ENCODE peak calls at places on chromosomes 12 and 14, in five cellular contexts. One of them, this sample, is unnamed.
A peak's percentile ranks its signal among the peaks of the same experiment; 100 is the strongest.

GRCh38 chr14:78443834-78444233 is 273.7 kb downstream of the NRXN3 start:
- DNase-seq in cardiac muscle cell: no peak
- DNase-seq in left ventricle myocardium inferior: no peak
- DNase-seq in thoracic aorta: no peak
- DNase-seq in Peyer's patch: no peak
- DNase-seq in this sample: no peak

GRCh38 chr12:68001486-68002466 is 12.5 kb downstream of the IFNG-AS1 start:
- DNase-seq in thoracic aorta: no peak
- DNase-seq in Peyer's patch: no peak
- DNase-seq in left ventricle myocardium inferior: no peak
- DNase-seq in cardiac muscle cell: peak; percentile 28
- DNase-seq in this sample: no peak

GRCh38 chr12:50344245-50344644 is 52.2 kb downstream of the FAM186A start:
- DNase-seq in thoracic aorta: no peak
- DNase-seq in left ventricle myocardium inferior: no peak
- DNase-seq in cardiac muscle cell: no peak
- DNase-seq in Peyer's patch: no peak
- DNase-seq in this sample: no peak

GRCh38 chr14:24411468-24412454 is 13.0 kb downstream of the NYNRIN start:
- DNase-seq in left ventricle myocardium inferior: no peak
- DNase-seq in thoracic aorta: no peak
- DNase-seq in Peyer's patch: no peak
- DNase-seq in cardiac muscle cell: peak; percentile 79
- DNase-seq in this sample: no peak

GRCh38 chr14:32560213-32560857 is 231.2 kb downstream of the AKAP6 start:
- DNase-seq in cardiac muscle cell: peak; percentile 92
- DNase-seq in Peyer's patch: no peak
- DNase-seq in thoracic aorta: no peak
- DNase-seq in left ventricle myocardium inferior: no peak
- DNase-seq in this sample: no peak

GRCh38 chr12:98725481-98726247 is 80.6 kb downstream of the APAF1 start:
- DNase-seq in cardiac muscle cell: peak; percentile 71
- DNase-seq in thoracic aorta: no peak
- DNase-seq in Peyer's patch: no peak
- DNase-seq in left ventricle myocardium inferior: no peak
- DNase-seq in this sample: no peak

GRCh38 chr12:68263366-68263765 is 10.0 kb upstream of the IL22 start:
- DNase-seq in cardiac muscle cell: peak; percentile 80
- DNase-seq in left ventricle myocardium inferior: no peak
- DNase-seq in Peyer's patch: no peak
- DNase-seq in thoracic aorta: no peak
- DNase-seq in this sample: no peak

GRCh38 chr12:98352835-98353234 is 162.6 kb upstream of the TMPO start:
- DNase-seq in cardiac muscle cell: peak; percentile 31
- DNase-seq in thoracic aorta: no peak
- DNase-seq in Peyer's patch: no peak
- DNase-seq in left ventricle myocardium inferior: no peak
- DNase-seq in this sample: no peak

GRCh38 chr12:45208604-45209487 is 7.0 kb upstream of the ANO6 start:
- DNase-seq in Peyer's patch: no peak
- DNase-seq in thoracic aorta: no peak
- DNase-seq in cardiac muscle cell: peak; percentile 61
- DNase-seq in left ventricle myocardium inferior: no peak
- DNase-seq in this sample: no peak

GRCh38 chr12:89179983-89180382 is 172.3 kb downstream of the DUSP6 start:
- DNase-seq in Peyer's patch: no peak
- DNase-seq in thoracic aorta: peak; percentile 4
- DNase-seq in cardiac muscle cell: peak; percentile 93
- DNase-seq in left ventricle myocardium inferior: no peak
- DNase-seq in this sample: no peak

GRCh38 chr12:54201001-54201794 is 12.4 kb upstream of the SMUG1 start:
- DNase-seq in cardiac muscle cell: peak; percentile 81
- DNase-seq in thoracic aorta: no peak
- DNase-seq in left ventricle myocardium inferior: peak; percentile 43
- DNase-seq in Peyer's patch: peak; percentile 44
- DNase-seq in this sample: peak; percentile 89

GRCh38 chr12:45991289-45992249 is 1.2 kb upstream of the SCAF11 start:
- DNase-seq in Peyer's patch: peak; percentile 74
- DNase-seq in left ventricle myocardium inferior: peak; percentile 82
- DNase-seq in thoracic aorta: peak; percentile 45
- DNase-seq in cardiac muscle cell: peak; percentile 61
- DNase-seq in this sample: peak; percentile 93

DNA sequence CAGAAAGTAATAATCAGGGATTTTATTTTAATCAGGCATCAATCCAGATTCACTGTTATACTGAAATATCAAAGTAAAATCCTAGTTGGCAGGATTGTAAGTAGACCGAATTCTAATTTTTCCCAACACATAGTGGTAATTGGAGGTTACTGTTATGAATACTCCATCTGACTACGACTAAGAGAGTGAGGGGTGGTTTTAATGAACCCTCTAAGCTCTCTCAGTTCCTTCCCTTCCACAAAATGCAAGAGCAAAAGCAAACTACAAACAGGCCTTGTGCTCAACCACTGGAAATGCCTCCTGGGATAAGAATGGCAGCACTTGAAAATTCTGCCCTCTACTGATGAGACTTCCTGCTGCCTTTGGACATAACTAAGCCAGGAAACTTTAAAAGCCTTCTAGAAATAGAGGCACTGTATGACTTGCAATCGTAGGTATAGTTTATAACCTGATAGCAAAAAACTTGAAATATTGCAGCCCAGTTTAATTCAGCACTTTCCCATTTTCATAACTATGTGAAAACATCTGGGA is 184.8 kb downstream of the SLC16A7 start:
- DNase-seq in Peyer's patch: no peak
- DNase-seq in thoracic aorta: no peak
- DNase-seq in left ventricle myocardium inferior: no peak
- DNase-seq in cardiac muscle cell: peak; percentile 79
- DNase-seq in this sample: no peak
- TF ChIP-seq CTCF in Peyer's patch: no peak
- TF ChIP-seq CTCF in thoracic aorta: peak; percentile 7
- TF ChIP-seq CTCF in left ventricle myocardium inferior: peak; percentile 55
- TF ChIP-seq CTCF in cardiac muscle cell: peak; percentile 72
- TF ChIP-seq CTCF in this sample: peak; percentile 46

GRCh38 chr14:73760598-73761586 is 46.7 kb upstream of the PNMA1 start:
- DNase-seq in cardiac muscle cell: no peak
- DNase-seq in Peyer's patch: no peak
- DNase-seq in thoracic aorta: no peak
- DNase-seq in left ventricle myocardium inferior: no peak
- DNase-seq in this sample: no peak

GRCh38 chr14:73763396-73763795 is 49.2 kb upstream of the PNMA1 start:
- DNase-seq in thoracic aorta: no peak
- DNase-seq in cardiac muscle cell: no peak
- DNase-seq in left ventricle myocardium inferior: no peak
- DNase-seq in Peyer's patch: no peak
- DNase-seq in this sample: no peak

GRCh38 chr14:73762375-73762822 is 48.2 kb upstream of the PNMA1 start:
- DNase-seq in left ventricle myocardium inferior: no peak
- DNase-seq in Peyer's patch: peak; percentile 71
- DNase-seq in thoracic aorta: no peak
- DNase-seq in cardiac muscle cell: no peak
- DNase-seq in this sample: no peak

GRCh38 chr14:73759714-73760597 is 45.8 kb upstream of the PNMA1 start:
- DNase-seq in cardiac muscle cell: peak; percentile 99
- DNase-seq in left ventricle myocardium inferior: peak; percentile 97
- DNase-seq in Peyer's patch: peak; percentile 99
- DNase-seq in thoracic aorta: peak; percentile 93
- DNase-seq in this sample: peak; percentile 99

GRCh38 chr14:73761621-73762355 is 47.6 kb upstream of the PNMA1 start:
- DNase-seq in thoracic aorta: no peak
- DNase-seq in cardiac muscle cell: no peak
- DNase-seq in Peyer's patch: no peak
- DNase-seq in left ventricle myocardium inferior: no peak
- DNase-seq in this sample: peak; percentile 75
- H3K4me1 ChIP-seq in thoracic aorta: peaks cover 49% of the 10 kb centered on the region
- H3K4me1 ChIP-seq in cardiac muscle cell: peaks cover 36% of the 10 kb centered on the region
- H3K4me1 ChIP-seq in Peyer's patch: peaks cover 31% of the 10 kb centered on the region
- H3K4me1 ChIP-seq in left ventricle myocardium inferior: peaks cover 93% of the 10 kb centered on the region
- H3K4me1 ChIP-seq in this sample: peaks cover 67% of the 10 kb centered on the region

DNA sequence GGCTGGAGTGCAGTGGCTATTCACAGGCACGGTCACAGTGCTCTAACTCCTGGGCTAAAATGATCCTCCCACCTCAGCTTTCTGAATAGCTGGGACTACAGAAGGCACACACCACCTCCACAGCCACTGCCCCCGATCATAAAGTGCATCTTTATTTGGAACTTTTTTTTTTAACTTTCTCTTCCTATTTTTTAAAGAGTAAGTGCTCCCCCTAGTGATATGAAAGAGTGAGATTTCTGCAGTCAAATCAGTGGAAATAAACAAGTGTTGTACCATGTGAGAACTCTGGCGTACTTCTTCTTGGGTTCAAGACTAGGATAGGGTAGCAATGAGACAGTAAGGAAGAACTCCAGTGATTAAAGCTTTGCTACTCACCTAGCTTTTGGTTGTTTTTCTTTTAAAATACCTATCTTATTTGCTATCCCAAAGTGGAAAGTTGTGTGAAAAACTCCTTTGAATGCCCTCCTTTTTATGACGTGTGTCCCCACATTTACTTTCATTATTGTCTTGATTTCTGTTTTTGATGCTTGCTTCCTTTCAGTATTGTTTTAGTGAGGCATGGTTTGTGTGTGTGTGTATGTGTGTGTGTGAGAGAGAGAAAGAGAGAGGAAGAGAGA is 6.6 kb downstream of the PPP4R4 start:
- DNase-seq in left ventricle myocardium inferior: no peak
- DNase-seq in thoracic aorta: no peak
- DNase-seq in Peyer's patch: no peak
- DNase-seq in cardiac muscle cell: peak; percentile 57
- DNase-seq in this sample: no peak
- H3K4me3 ChIP-seq in left ventricle myocardium inferior: no peak overlapping the region
- H3K4me3 ChIP-seq in thoracic aorta: peak overlapping the region; percentile 22
- H3K4me3 ChIP-seq in Peyer's patch: no peak overlapping the region
- H3K4me3 ChIP-seq in cardiac muscle cell: no peak overlapping the region
- H3K4me3 ChIP-seq in this sample: peak overlapping the region; percentile 23

GRCh38 chr12:49296836-49297694 is 2.1 kb downstream of the PRPH start:
- DNase-seq in cardiac muscle cell: no peak
- DNase-seq in Peyer's patch: no peak
- DNase-seq in left ventricle myocardium inferior: no peak
- DNase-seq in thoracic aorta: no peak
- DNase-seq in this sample: peak; percentile 77
- TF ChIP-seq CTCF in cardiac muscle cell: no peak
- TF ChIP-seq CTCF in Peyer's patch: no peak
- TF ChIP-seq CTCF in left ventricle myocardium inferior: peak; percentile 17
- TF ChIP-seq CTCF in thoracic aorta: no peak
- TF ChIP-seq CTCF in this sample: no peak

GRCh38 chr12:47822863-47823262 is 3.2 kb upstream of the HDAC7 start:
- DNase-seq in Peyer's patch: no peak
- DNase-seq in thoracic aorta: no peak
- DNase-seq in left ventricle myocardium inferior: no peak
- DNase-seq in cardiac muscle cell: no peak
- DNase-seq in this sample: no peak
- H3K4me1 ChIP-seq in Peyer's patch: no peaks in the 10 kb centered on the region
- H3K4me1 ChIP-seq in thoracic aorta: peaks cover 62% of the 10 kb centered on the region
- H3K4me1 ChIP-seq in left ventricle myocardium inferior: peaks cover 94% of the 10 kb centered on the region
- H3K4me1 ChIP-seq in cardiac muscle cell: peaks cover 36% of the 10 kb centered on the region
- H3K4me1 ChIP-seq in this sample: peaks cover 50% of the 10 kb centered on the region

This sample was measured in kidney.